ENCODE peak calls at places on chromosome 3, in eight cellular contexts. H is spleen, S is SJSA1, P is stomach, C is heart right ventricle, E is hepatocyte, D is H1, N is A549. Z is an unnamed sample.

GRCh38 chr3:29170894-29171582 is 109.8 kb upstream of the RBMS3 start:
- DNase-seq in H (no peak), S (peak), P (no peak), C (no peak), E (no peak), D (no peak), N (no peak), Z (no peak)

GRCh38 chr3:66153961-66154923 is 66.6 kb upstream of the SLC25A26 start:
- DNase-seq in H (no peak), S (no peak), P (no peak), C (peak), E (no peak), D (no peak), N (no peak), Z (no peak)

GRCh38 chr3:152302521-152303021 is 33.8 kb downstream of the MBNL1 start:
- DNase-seq in H (no peak), S (no peak), P (no peak), C (peak), E (peak), D (no peak), N (no peak), Z (no peak)

GRCh38 chr3:23202921-23203650 is at the start of gene UBE2E2:
- DNase-seq in H (peak), S (peak), P (peak), C (peak), E (peak), D (peak), N (peak), Z (peak)

GRCh38 chr3:99878005-99878404 is 60.3 kb downstream of the CMSS1 start:
- DNase-seq in H (no peak), S (peak), P (no peak), C (no peak), E (peak), D (no peak), N (no peak), Z (no peak)

GRCh38 chr3:11548721-11549131 is 95.0 kb downstream of the VGLL4 start:
- DNase-seq in H (peak), S (no peak), P (peak), C (no peak), E (no peak), D (no peak), N (no peak), Z (no peak)

GRCh38 chr3:73509066-73509465 is 115.7 kb downstream of the PDZRN3 start:
- DNase-seq in H (no peak), S (no peak), P (no peak), C (no peak), E (no peak), D (no peak), N (no peak), Z (no peak)

GRCh38 chr3:124504332-124505059 is 225.8 kb upstream of the UMPS start:
- DNase-seq in H (no peak), S (no peak), P (no peak), C (peak), E (no peak), D (no peak), N (no peak), Z (peak)

GRCh38 chr3:57555738-57556458 is at the start of gene PDE12:
- DNase-seq in H (peak), S (peak), P (peak), C (peak), E (peak), D (peak), N (peak), Z (peak)

GRCh38 chr3:187795207-187795960 is 50.1 kb upstream of the BCL6 start:
- DNase-seq in H (no peak), S (no peak), P (peak), C (no peak), E (no peak), D (no peak), N (no peak), Z (no peak)

GRCh38 chr3:189488241-189488767 is 142.9 kb upstream of the TP63 start:
- DNase-seq in H (no peak), S (peak), P (no peak), C (no peak), E (peak), D (no peak), N (no peak), Z (no peak)

GRCh38 chr3:74617786-74618185 is 3.3 kb upstream of the CNTN3 start:
- DNase-seq in H (no peak), S (no peak), P (no peak), C (no peak), E (no peak), D (no peak), N (no peak), Z (no peak)

GRCh38 chr3:83868909-83869567 is 1089.8 kb upstream of the CADM2 start:
- DNase-seq in H (no peak), S (no peak), P (no peak), C (no peak), E (no peak), D (no peak), N (no peak), Z (no peak)

GRCh38 chr3:114809668-114810413 is 337.2 kb downstream of the ZBTB20 start:
- DNase-seq in H (no peak), S (no peak), P (no peak), C (no peak), E (peak), D (no peak), N (no peak), Z (no peak)
- H3K4me3 ChIP-seq in H (no peak), S (peak), P (no peak), C (no peak), E (no peak), D (no peak), N (no peak), Z (no peak)

DNA sequence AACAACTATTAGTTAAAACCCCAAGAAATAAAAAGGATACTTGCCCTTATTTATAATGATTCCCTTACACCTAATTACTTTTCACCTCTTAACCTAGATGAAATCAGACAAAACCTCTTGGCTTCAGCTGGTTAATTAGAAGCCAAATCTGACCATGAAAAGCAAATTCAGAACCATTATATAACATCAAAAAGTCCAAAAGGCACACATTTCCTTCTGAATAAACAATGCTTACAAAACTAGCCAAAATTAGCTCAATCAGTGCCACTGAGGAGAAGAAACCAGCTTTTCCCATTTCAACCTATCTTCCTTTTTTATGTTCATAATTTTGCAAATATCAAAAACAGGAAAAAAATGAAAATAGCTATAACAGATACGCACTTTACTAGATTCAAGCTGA is 3.2 kb downstream of the EHHADH start:
- DNase-seq in H (no peak), S (no peak), P (no peak), C (no peak), E (no peak), D (no peak), N (no peak), Z (no peak)
- H3K4me3 ChIP-seq in H (no peak), S (no peak), P (no peak), C (no peak), E (no peak), D (no peak), N (no peak), Z (no peak)

DNA sequence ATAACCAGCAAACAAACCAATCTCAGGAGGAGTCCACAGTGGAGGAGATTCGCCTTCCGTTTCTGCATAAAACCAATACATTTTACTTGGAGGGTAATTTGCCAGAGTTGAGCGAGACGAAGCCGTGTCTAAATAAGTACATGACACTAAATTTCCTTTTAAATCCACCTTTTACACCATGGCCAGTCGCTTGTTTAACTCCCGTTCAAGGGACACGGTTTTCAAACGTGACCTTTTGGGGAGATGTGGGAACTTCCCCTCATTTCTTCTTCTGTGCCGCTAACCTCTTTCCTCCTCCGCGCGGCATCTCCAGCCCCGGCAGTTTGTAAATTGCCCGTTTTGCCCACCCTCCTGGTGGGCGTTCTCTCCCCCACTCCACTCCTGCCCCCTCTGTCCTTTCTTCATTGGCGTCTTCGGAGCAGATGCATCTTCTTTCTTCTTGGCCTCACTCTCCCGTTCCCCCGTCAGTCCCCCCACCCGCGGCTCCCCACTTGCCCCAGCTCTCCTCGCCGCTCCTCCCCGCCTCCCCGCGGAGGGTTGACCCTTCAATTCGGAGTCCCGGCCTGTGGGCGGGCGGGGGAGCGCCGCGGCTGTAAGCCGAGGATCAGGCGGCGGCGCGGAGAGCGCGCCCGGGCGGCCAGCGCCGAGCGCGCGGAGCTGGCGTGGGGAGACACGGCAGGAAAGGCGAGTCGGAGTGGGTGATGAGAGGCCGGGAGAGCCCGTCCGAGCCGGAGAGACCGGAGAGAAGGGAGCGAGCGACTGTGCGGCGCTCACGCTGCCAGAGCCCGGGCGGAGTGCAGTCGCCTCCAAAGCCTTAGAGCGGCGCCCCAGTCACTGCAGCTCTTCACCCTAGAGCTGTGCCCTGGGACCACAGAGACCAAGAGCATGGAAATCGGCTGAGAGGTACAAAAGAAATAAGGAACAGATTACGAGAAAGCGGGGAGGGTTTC is at the start of gene NLGN1:
- DNase-seq in H (peak), S (no peak), P (peak), C (peak), E (peak), D (peak), N (no peak), Z (peak)
- H3K4me3 ChIP-seq in H (peak), S (peak), P (peak), C (peak), E (peak), D (peak), N (peak), Z (peak)

DNA sequence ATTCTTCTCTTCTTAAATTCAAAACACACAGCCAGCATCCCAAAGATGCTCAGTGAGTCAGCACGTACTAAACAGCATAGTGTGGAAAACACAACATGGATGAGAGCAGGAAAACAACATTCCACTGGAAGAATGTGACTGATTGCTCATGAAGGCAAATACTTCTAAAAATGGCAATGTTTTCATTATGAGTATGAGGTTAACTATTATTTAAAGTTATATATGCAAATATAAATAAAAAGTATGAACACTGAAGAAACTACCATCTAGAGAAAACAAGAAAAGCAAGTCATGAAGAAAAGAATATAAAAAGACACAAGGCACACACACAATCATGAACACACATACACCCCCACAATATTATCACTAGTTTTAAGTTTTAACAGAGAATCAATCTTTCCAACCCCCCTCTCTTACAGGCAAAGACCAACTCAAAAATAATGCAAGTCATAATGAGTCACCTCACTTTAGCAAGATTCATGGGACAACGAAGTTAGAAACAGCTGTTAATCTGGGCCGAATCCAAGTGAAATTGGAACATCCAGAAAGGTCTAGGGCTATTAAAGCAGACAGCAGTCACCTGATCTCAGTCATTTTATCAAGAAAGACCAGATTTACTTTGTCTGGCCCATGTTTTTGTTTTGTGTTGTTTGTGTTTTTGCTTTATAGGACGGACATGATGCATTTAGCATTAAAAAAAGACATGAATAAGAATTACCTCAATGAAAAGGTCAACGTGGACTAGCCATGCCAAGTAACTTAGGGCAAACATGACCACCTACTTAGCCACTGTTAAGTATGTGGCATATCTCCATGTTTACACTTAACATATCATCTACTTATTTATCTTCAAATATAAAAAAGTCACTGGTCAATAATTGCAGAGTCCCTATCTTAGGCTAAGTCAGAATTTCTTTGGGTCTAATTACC is 18.1 kb downstream of the GBE1 start:
- DNase-seq in H (no peak), S (peak), P (no peak), C (peak), E (peak), D (no peak), N (peak), Z (no peak)
- H3K4me3 ChIP-seq in H (no peak), S (no peak), P (no peak), C (no peak), E (no peak), D (no peak), N (peak), Z (peak)

Z was measured in coronary artery.